ENCODE peak calls at places on chromosomes 4 and X, in four cellular contexts. N, L, G and K are unnamed samples.

GRCh38 chr4:83348074-83348473 is 13.4 kb upstream of the HPSE start:
- DNase-seq in N (no peak), L (no peak), G (no peak), K (no peak)

GRCh38 chrX:44314259-44314734 is 29.2 kb downstream of the EFHC2 start:
- DNase-seq in N (peak), L (no peak), G (peak), K (no peak)

GRCh38 chr4:80841587-80842281 is 188.8 kb upstream of the BMP3 start:
- DNase-seq in N (no peak), L (no peak), G (no peak), K (no peak)

GRCh38 chr4:1244081-1244977 is 4.6 kb downstream of the CTBP1 start:
- DNase-seq in N (no peak), L (no peak), G (no peak), K (peak)

GRCh38 chr4:153611679-153612078 is 72.4 kb upstream of the TLR2 start:
- DNase-seq in N (no peak), L (no peak), G (peak), K (no peak)

GRCh38 chr4:24160358-24160757 is 270.5 kb upstream of the PPARGC1A start:
- DNase-seq in N (no peak), L (no peak), G (no peak), K (no peak)

GRCh38 chr4:122922877-122923511 is 597 bp upstream of the NUDT6 start:
- DNase-seq in N (peak), L (peak), G (peak), K (peak)

GRCh38 chr4:53122280-53123116 is 243.4 kb downstream of the SCFD2 start:
- DNase-seq in N (no peak), L (no peak), G (no peak), K (no peak)

GRCh38 chr4:109966891-109967481 is 54.3 kb downstream of the EGF start:
- DNase-seq in N (no peak), L (no peak), G (no peak), K (no peak)

GRCh38 chrX:108735087-108735679 is 1.2 kb downstream of the IRS4 start:
- DNase-seq in N (no peak), L (peak), G (no peak), K (no peak)

GRCh38 chr4:82500106-82500738 is 61.6 kb downstream of the TMEM150C start:
- DNase-seq in N (no peak), L (no peak), G (peak), K (no peak)

GRCh38 chrX:44733931-44734330 is 109.9 kb upstream of the DUSP21 start:
- DNase-seq in N (no peak), L (no peak), G (peak), K (no peak)

GRCh38 chr4:2250003-2250763 is 8.3 kb upstream of the HAUS3 start:
- DNase-seq in N (no peak), L (peak), G (no peak), K (peak)

GRCh38 chr4:153205757-153206156 is 1.5 kb downstream of the TRIM2 start:
- DNase-seq in N (no peak), L (no peak), G (no peak), K (no peak)

GRCh38 chr4:22216278-22216677 is 267.7 kb upstream of the KCNIP4 start:
- DNase-seq in N (no peak), L (no peak), G (no peak), K (no peak)

GRCh38 chr4:40462326-40462725 is 127.2 kb downstream of the CHRNA9 start:
- DNase-seq in N (no peak), L (no peak), G (no peak), K (no peak)

GRCh38 chrX:6826856-6827255 is 291.9 kb upstream of the VCX3A start:
- DNase-seq in N (no peak), L (no peak), G (no peak), K (no peak)

GRCh38 chr4:140841186-140841585 is 85.0 kb upstream of the TBC1D9 start:
- DNase-seq in N (no peak), L (no peak), G (no peak), K (no peak)

GRCh38 chr4:140839888-140840790 is 84.0 kb upstream of the TBC1D9 start:
- DNase-seq in N (no peak), L (no peak), G (no peak), K (no peak)

GRCh38 chr4:140837742-140838141 is 81.6 kb upstream of the TBC1D9 start:
- DNase-seq in N (no peak), L (no peak), G (no peak), K (no peak)

GRCh38 chr4:140834866-140835495 is 78.8 kb upstream of the TBC1D9 start:
- DNase-seq in N (no peak), L (no peak), G (no peak), K (no peak)

GRCh38 chr4:140839396-140839795 is 83.2 kb upstream of the TBC1D9 start:
- DNase-seq in N (no peak), L (no peak), G (no peak), K (no peak)
- TF ChIP-seq CTCF in N (no peak), L (no peak), G (no peak), K (no peak)

DNA sequence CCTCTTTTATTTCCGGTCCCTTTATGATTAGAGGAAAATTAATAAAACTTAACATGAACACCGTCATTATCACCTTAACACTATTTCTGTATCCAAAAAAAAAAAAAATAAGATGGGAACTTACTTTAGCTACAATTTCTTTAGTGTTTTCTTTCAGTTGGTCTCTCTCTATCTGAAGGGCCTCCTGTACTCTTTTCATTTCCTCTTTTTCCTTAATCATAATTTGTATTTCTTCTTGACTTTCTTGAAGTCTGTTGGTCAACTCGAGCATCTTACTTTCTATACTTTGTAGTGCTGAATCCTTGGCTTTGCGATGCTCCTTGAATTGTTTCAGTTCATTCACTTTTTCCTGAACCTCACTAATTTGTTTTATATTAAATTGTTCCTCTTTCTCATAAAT is 45.3 kb upstream of the BDH2 start:
- DNase-seq in N (no peak), L (no peak), G (no peak), K (no peak)
- TF ChIP-seq CTCF in N (no peak), L (no peak), G (no peak), K (no peak)

GRCh38 chrX:135713795-135714194 is 356 bp downstream of the CT45A1 start:
- DNase-seq in N (no peak), L (no peak), G (no peak), K (no peak)

DNA sequence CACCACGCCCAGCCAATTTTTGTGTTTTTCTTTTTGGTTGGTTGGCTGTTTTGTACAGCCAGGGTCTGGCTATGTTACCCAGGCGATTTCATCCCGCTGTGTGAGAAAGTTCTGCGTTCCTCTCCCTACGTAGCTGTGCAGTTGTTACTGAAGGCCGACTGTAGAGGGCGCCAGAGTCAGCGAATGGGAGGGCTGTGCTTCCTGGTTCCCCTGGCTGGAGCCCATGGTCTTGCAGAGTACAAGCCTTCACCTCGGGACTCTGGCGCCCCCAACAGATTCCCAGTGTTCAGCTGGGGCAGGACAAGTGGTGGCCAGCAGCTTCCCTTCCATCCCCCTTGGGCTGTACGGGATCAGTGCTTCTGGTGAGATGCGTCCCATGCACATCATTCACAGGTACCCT is 5.6 kb upstream of the CT45A1 start:
- DNase-seq in N (no peak), L (no peak), G (no peak), K (no peak)
- TF ChIP-seq CTCF in N (no peak), L (peak), G (no peak), K (peak)

DNA sequence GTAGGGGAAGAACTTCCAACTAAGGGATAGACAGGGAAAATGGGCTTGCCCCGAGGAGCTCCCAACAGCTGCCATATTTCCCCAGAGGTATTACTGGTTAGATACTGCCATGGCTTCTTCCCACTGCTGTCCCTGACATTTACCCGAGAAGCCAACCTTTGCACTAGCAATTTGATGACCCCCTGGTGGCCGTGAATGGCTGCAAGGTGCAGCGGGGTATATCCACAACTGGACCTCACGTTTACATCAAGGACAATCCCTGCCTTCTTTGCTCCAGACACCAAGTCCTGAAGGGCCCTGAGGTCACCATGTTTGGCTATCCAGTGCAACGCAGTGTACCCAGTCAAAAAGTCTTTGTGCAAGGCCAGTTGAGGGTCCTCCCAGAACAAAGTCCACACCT is 2.3 kb downstream of the SOWAHB start:
- DNase-seq in N (no peak), L (no peak), G (no peak), K (no peak)
- TF ChIP-seq CTCF in N (no peak), L (no peak), G (no peak), K (no peak)

GRCh38 chrX:19889582-19890342 is 2.4 kb upstream of the SH3KBP1 start:
- DNase-seq in N (no peak), L (no peak), G (peak), K (no peak)
- TF ChIP-seq CTCF in N (no peak), L (no peak), G (no peak), K (no peak)

GRCh38 chrX:130091976-130092522 is 18.2 kb downstream of the ELF4 start:
- DNase-seq in N (no peak), L (no peak), G (no peak), K (no peak)
- TF ChIP-seq CTCF in N (no peak), L (no peak), G (no peak), K (no peak)

GRCh38 chr4:7226464-7226863 is 34.1 kb downstream of the SORCS2 start:
- DNase-seq in N (no peak), L (no peak), G (no peak), K (peak)
- TF ChIP-seq CTCF in N (no peak), L (no peak), G (no peak), K (no peak)

GRCh38 chr4:145180298-145181090 is at the start of gene OTUD4:
- DNase-seq in N (peak), L (peak), G (peak), K (peak)
- TF ChIP-seq CTCF in N (no peak), L (no peak), G (no peak), K (peak)

GRCh38 chr4:143184503-143185252 is at the start of gene USP38:
- DNase-seq in N (peak), L (peak), G (peak), K (peak)

GRCh38 chr4:143183513-143184216 is 1.1 kb upstream of the USP38 start:
- DNase-seq in N (no peak), L (no peak), G (no peak), K (no peak)

GRCh38 chr4:143184217-143184502 is 557 bp upstream of the USP38 start:
- DNase-seq in N (no peak), L (no peak), G (no peak), K (no peak)

GRCh38 chr4:143178923-143179322 is 5.8 kb upstream of the USP38 start:
- DNase-seq in N (no peak), L (no peak), G (no peak), K (no peak)
- TF ChIP-seq CTCF in N (no peak), L (no peak), G (no peak), K (no peak)